ENCODE peak calls at places on chromosomes 2 and 18, in ten cellular contexts. U is uterus; D is Calu3; O is stimulated activated naive CD8-positive, alpha-beta T cell treated with anti-CD3 and anti-CD28 coated beads, Interleukin-15, Interleukin-2, amounts not matched to agents 100 U/mL and 50 U/mL, for 24 hours; S is NCI-H2081; A is bronchial epithelial cell; K is keratinocyte; H is 8988T; P is CD4-positive, alpha-beta T cell; X is Daoy. Z is an unnamed sample.
A peak's percentile ranks its signal among the peaks of the same experiment; 100 is the strongest.

GRCh38 chr2:237900891-237901831 is 41.7 kb downstream of the RAMP1 start:
- DNase-seq in U (peak; percentile 20), D (no peak), O (no peak), S (peak; percentile 1), A (no peak), K (no peak), H (no peak), P (no peak), X (no peak), Z (peak; percentile 38)

GRCh38 chr2:69122271-69122670 is 109.3 kb downstream of the ANTXR1 start:
- DNase-seq in U (no peak), D (no peak), O (no peak), S (no peak), A (peak; percentile 83), K (no peak), H (no peak), P (no peak), X (peak; percentile 65), Z (no peak)

GRCh38 chr2:197076652-197077051 is 150.1 kb upstream of the PGAP1 start:
- DNase-seq in U (no peak), D (no peak), O (no peak), S (no peak), A (no peak), K (no peak), H (no peak), P (no peak), X (no peak), Z (no peak)

GRCh38 chr2:230758566-230759480 is 46.2 kb downstream of the CAB39 start:
- DNase-seq in U (no peak), D (no peak), O (no peak), S (no peak), A (peak; percentile 70), K (no peak), H (no peak), P (no peak), X (peak; percentile 21), Z (no peak)

GRCh38 chr18:11309172-11309571 is 159.8 kb upstream of the PIEZO2 start:
- DNase-seq in U (no peak), D (no peak), O (no peak), S (no peak), A (no peak), K (no peak), H (no peak), P (no peak), X (peak; percentile 38), Z (no peak)

GRCh38 chr2:112634153-112634873 is 11.4 kb upstream of the SLC20A1 start:
- DNase-seq in U (no peak), D (no peak), O (no peak), S (no peak), A (no peak), K (no peak), H (no peak), P (no peak), X (no peak), Z (peak; percentile 36)

GRCh38 chr2:164910091-164910899 is 45.0 kb downstream of the SLC38A11 start:
- DNase-seq in U (no peak), D (peak; percentile 49), O (no peak), S (no peak), A (peak; percentile 81), K (no peak), H (no peak), P (no peak), X (peak; percentile 43), Z (no peak)

GRCh38 chr2:109607766-109608165 is 6.0 kb downstream of the SEPTIN10 start:
- DNase-seq in U (no peak), D (no peak), O (no peak), S (no peak), A (peak; percentile 61), K (no peak), H (no peak), P (no peak), X (no peak), Z (no peak)

GRCh38 chr2:5791371-5791770 is 99.2 kb downstream of the SOX11 start:
- DNase-seq in U (no peak), D (no peak), O (no peak), S (no peak), A (no peak), K (no peak), H (no peak), P (no peak), X (peak; percentile 21), Z (no peak)

Z was measured in ureter.